ENCODE peak calls at places on chromosome 20, in nine cellular contexts. M is HCT116, Y is PC-3, I is neural progenitor cell, F is hepatocyte, R is GM23338, B is OCI-LY7, W is SK-N-SH, U is MM.1S. H is an unnamed sample.

GRCh38 chr20:42678895-42679294 is 510.8 kb downstream of the PTPRT start:
- DNase-seq in R (no peak), U (no peak), I (peak), W (peak), B (peak), M (no peak), Y (no peak), F (peak), H (no peak)

GRCh38 chr20:43857932-43858331 is 56.7 kb upstream of the TOX2 start:
- DNase-seq in Y (no peak), I (no peak), U (no peak), M (no peak), F (no peak), R (no peak), W (no peak), B (no peak), H (no peak)

GRCh38 chr20:11389188-11389587 is 528.5 kb upstream of the BTBD3 start:
- DNase-seq in B (no peak), R (no peak), I (no peak), F (no peak), M (no peak), Y (peak), U (no peak), W (no peak), H (peak)

GRCh38 chr20:44271915-44272663 is 25.0 kb downstream of the GDAP1L1 start:
- DNase-seq in W (peak), F (no peak), Y (no peak), R (peak), I (peak), U (no peak), M (no peak), B (no peak), H (no peak)

GRCh38 chr20:19098092-19098491 is 114.3 kb upstream of the SLC24A3 start:
- DNase-seq in M (no peak), U (no peak), F (peak), B (no peak), R (no peak), I (no peak), W (no peak), Y (no peak), H (no peak)

GRCh38 chr20:12086359-12086758 is 168.7 kb downstream of the BTBD3 start:
- DNase-seq in R (no peak), Y (peak), U (no peak), W (no peak), M (no peak), B (no peak), I (peak), F (no peak), H (no peak)

GRCh38 chr20:49700411-49701185 is 13.1 kb downstream of the B4GALT5 start:
- DNase-seq in R (no peak), W (no peak), Y (peak), U (no peak), F (no peak), M (peak), I (no peak), B (no peak), H (peak)

GRCh38 chr20:57544838-57545564 is 15.9 kb upstream of the PCK1 start:
- DNase-seq in U (no peak), I (no peak), W (no peak), B (no peak), F (peak), Y (no peak), M (no peak), R (no peak), H (no peak)

GRCh38 chr20:4713401-4713800 is 8.3 kb upstream of the PRND start:
- DNase-seq in U (no peak), M (peak), F (no peak), R (no peak), I (no peak), B (no peak), Y (peak), W (no peak), H (peak)

GRCh38 chr20:933024-933423 is 16.9 kb upstream of the ANGPT4 start:
- DNase-seq in W (no peak), F (no peak), I (no peak), U (no peak), B (no peak), Y (no peak), M (no peak), R (no peak), H (no peak)

GRCh38 chr20:57252559-57253162 is 13.8 kb downstream of the BMP7 start:
- DNase-seq in M (no peak), Y (no peak), B (no peak), I (no peak), W (no peak), U (no peak), F (no peak), R (no peak), H (no peak)

DNA sequence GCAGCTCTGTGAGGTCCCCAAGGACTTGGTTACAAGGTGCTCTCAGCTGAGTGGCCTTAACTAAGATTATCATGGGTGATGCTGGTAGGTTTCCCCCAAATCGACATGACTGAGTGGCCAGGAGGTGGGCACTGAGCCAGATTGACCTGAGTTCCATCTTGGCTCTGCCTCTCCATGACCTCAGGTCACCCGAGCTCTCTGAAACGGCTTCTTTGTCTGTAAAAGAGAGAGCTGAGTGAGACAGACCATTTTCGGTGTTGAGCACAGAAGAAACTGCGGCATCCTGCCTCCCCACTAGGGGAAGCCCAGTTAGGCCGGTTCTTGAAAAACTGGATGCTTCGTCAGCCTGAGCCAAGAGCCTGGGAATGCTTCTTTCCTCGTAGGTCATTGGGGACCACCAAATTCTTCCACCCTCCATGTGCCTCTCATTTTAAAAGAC is 14.1 kb upstream of the STX16 start:
- DNase-seq in F (no peak), R (peak), B (no peak), M (no peak), I (peak), Y (no peak), W (no peak), U (no peak), H (no peak)
- TF ChIP-seq EZH2phosphoT487 in F (no peak), R (no peak), B (no peak), M (no peak), I (no peak), Y (no peak), W (no peak), U (no peak), H (no peak)

DNA sequence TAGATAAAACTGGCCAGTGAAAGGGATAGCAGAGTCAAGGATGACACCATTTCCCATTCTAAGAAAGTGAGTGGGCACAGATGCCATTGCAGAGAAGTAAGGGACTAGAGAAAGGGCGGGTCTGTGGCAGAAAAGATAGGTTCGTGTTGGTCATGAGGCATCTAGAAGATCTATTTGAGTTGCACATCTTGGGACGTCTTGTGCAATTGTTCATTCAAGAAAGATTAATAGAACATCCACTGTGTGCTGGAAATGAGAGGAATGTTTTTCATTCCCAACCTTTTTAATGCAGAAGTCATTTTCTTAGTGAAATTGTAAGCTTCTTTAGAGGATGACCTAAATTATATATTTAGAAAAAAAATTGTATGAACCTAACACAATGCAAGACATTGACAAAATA is 161.7 kb downstream of the PLCB1 start:
- DNase-seq in R (no peak), B (no peak), Y (no peak), F (no peak), I (no peak), W (no peak), U (no peak), M (no peak), H (peak)
- TF ChIP-seq EZH2phosphoT487 in R (no peak), B (no peak), Y (no peak), F (no peak), I (no peak), W (no peak), U (no peak), M (no peak), H (no peak)

GRCh38 chr20:35972445-35972844 is 4.1 kb downstream of the CNBD2 start:
- DNase-seq in I (no peak), M (no peak), W (peak), R (no peak), Y (no peak), B (no peak), F (peak), U (no peak), H (peak)
- TF ChIP-seq EZH2phosphoT487 in I (no peak), M (no peak), W (no peak), R (no peak), Y (no peak), B (no peak), F (no peak), U (no peak), H (no peak)

GRCh38 chr20:53413188-53413631 is 180.4 kb downstream of the ZNF217 start:
- DNase-seq in M (peak), I (peak), U (peak), R (peak), F (peak), Y (peak), W (no peak), B (peak), H (no peak)

GRCh38 chr20:53409177-53409576 is 184.5 kb downstream of the ZNF217 start:
- DNase-seq in W (no peak), B (no peak), F (no peak), Y (no peak), U (no peak), M (no peak), I (no peak), R (no peak), H (peak)

GRCh38 chr20:53412600-53413187 is 180.9 kb downstream of the ZNF217 start:
- DNase-seq in R (no peak), I (peak), W (no peak), U (no peak), M (no peak), Y (no peak), B (no peak), F (no peak), H (no peak)

GRCh38 chr20:53408728-53409157 is 184.9 kb downstream of the ZNF217 start:
- DNase-seq in U (no peak), F (no peak), M (no peak), B (no peak), W (no peak), Y (no peak), I (no peak), R (no peak), H (peak)

DNA sequence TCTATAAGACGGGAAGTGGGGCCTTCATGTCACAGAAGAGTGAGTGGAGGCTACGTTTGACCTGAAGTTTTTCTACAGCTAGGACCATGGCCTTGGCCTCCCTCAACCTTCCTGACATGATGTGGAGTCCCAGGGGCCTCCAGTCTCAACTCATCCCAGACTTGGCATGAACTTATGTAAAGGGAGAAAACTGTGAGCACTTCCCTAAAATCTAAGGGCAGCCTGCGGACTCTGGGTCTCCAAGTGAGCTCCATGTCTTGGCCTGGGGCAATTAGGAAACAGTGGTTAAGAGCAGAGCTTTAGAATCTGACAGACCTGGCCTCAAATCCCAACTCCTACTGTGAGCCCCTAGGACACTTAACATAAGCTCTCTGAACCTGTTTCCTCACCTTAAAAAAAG is 182.5 kb downstream of the ZNF217 start:
- DNase-seq in M (no peak), Y (no peak), B (no peak), I (no peak), R (no peak), U (no peak), W (no peak), F (no peak), H (no peak)
- TF ChIP-seq EZH2phosphoT487 in M (no peak), Y (no peak), B (no peak), I (no peak), R (no peak), U (no peak), W (no peak), F (no peak), H (no peak)

GRCh38 chr20:40232288-40232687 is 456.7 kb downstream of the MAFB start:
- DNase-seq in Y (no peak), M (no peak), I (no peak), F (no peak), R (no peak), U (no peak), W (no peak), B (no peak), H (peak)
- TF ChIP-seq EZH2phosphoT487 in Y (no peak), M (no peak), I (no peak), F (no peak), R (no peak), U (no peak), W (no peak), B (no peak), H (no peak)

GRCh38 chr20:9482180-9482579 is 32.2 kb upstream of the LAMP5 start:
- DNase-seq in Y (no peak), W (no peak), U (peak), R (no peak), F (no peak), B (no peak), I (no peak), M (no peak), H (no peak)

GRCh38 chr20:9490171-9490570 is 24.2 kb upstream of the LAMP5 start:
- DNase-seq in W (no peak), F (no peak), U (no peak), Y (no peak), M (no peak), I (no peak), B (no peak), R (no peak), H (no peak)

GRCh38 chr20:9488063-9488462 is 26.3 kb upstream of the LAMP5 start:
- DNase-seq in F (no peak), M (no peak), Y (peak), B (no peak), I (no peak), W (no peak), U (peak), R (no peak), H (no peak)

GRCh38 chr20:9483131-9483530 is 31.3 kb upstream of the LAMP5 start:
- DNase-seq in F (no peak), U (no peak), R (no peak), M (no peak), I (no peak), W (no peak), B (no peak), Y (no peak), H (no peak)

GRCh38 chr20:9485614-9486325 is 28.6 kb upstream of the LAMP5 start:
- DNase-seq in F (no peak), M (no peak), W (no peak), R (no peak), I (peak), B (no peak), Y (peak), U (no peak), H (no peak)
- TF ChIP-seq EZH2phosphoT487 in F (no peak), M (no peak), W (no peak), R (no peak), I (no peak), B (no peak), Y (no peak), U (no peak), H (no peak)

DNA sequence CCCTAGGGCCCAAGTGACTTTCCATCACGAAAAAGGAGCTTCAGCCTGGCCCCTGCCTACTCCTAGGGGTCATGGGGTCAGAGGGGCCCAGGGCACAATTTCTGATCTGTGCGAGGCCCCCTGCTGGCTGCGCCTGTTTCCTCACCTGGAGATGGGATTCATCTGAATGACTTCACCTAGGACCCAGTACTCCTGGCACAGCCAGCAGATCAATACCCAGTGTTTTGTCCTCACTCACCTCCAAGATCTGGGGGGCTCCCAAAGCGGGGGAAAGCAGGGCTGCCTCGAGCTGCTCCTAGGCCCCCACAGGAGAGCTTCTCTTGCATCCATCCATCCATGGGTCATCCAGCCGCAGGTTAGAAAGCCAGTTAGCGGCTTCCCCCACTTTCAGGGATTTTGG is 33.8 kb downstream of the CD40 start:
- DNase-seq in W (peak), R (peak), B (peak), U (peak), I (peak), Y (peak), F (no peak), M (no peak), H (no peak)
- TF ChIP-seq EZH2phosphoT487 in W (no peak), R (no peak), B (no peak), U (no peak), I (no peak), Y (no peak), F (no peak), M (no peak), H (no peak)

DNA sequence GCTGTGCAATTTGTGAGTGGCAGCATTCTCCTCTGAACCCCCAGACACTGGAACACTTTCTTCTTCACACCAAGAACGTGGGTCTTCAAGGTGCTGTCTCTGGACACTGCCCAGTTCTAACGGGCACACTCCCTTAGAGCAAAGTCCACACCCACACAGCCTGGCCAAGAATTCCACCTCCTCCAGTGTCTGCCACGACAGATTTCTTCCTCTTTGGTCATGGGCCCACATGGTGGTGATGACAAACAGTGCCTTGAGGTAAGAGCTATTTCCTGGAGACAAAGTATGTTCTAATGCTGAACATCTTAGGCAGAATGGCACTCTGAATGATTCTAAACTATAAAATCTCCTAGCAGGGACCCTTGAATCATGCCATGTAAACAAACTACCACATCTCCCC is 25.5 kb upstream of the SSTR4 start:
- DNase-seq in M (no peak), R (no peak), U (no peak), I (no peak), F (no peak), W (no peak), B (no peak), Y (peak), H (peak)
- TF ChIP-seq EZH2phosphoT487 in M (no peak), R (no peak), U (no peak), I (no peak), F (no peak), W (no peak), B (no peak), Y (no peak), H (no peak)

GRCh38 chr20:24667689-24668383 is 198.4 kb downstream of the SYNDIG1 start:
- DNase-seq in Y (no peak), B (no peak), R (no peak), W (no peak), M (no peak), I (no peak), F (no peak), U (no peak), H (no peak)
- TF ChIP-seq EZH2phosphoT487 in Y (no peak), B (no peak), R (no peak), W (no peak), M (no peak), I (no peak), F (no peak), U (no peak), H (no peak)

H was measured in GM23248.